ENCODE peak calls at places on chromosomes 2 and 18, in nine cellular contexts. T is gastrocnemius medialis, O is H1, Q is vagina, H is upper lobe of left lung, W is breast epithelium, X is uterus, J is sigmoid colon, I is stomach. B is an unnamed sample. For H3K4me1, the result is how much of the 10 kb centered on the place peaks cover.

GRCh38 chr18:78911751-78912283 is 67.8 kb upstream of the SALL3 start:
- DNase-seq in T (no peak), O (no peak), Q (peak), H (no peak), W (no peak), X (no peak), J (no peak), I (no peak), B (no peak)

GRCh38 chr2:151189125-151189524 is 72.5 kb downstream of the RBM43 start:
- DNase-seq in T (no peak), O (no peak), Q (no peak), H (no peak), W (no peak), X (no peak), J (no peak), I (no peak), B (no peak)

GRCh38 chr18:35861367-35862114 is 110.9 kb upstream of the RMP24 start:
- DNase-seq in T (no peak), O (no peak), Q (peak), H (no peak), W (no peak), X (no peak), J (no peak), I (no peak), B (no peak)

GRCh38 chr2:113822087-113822805 is 65.8 kb upstream of the SLC35F5 start:
- DNase-seq in T (no peak), O (no peak), Q (no peak), H (no peak), W (no peak), X (no peak), J (no peak), I (no peak), B (no peak)

GRCh38 chr2:37820471-37820991 is 104.6 kb upstream of the RMDN2 start:
- DNase-seq in T (no peak), O (no peak), Q (peak), H (no peak), W (no peak), X (no peak), J (no peak), I (no peak), B (no peak)

GRCh38 chr2:26634636-26635230 is 6.4 kb downstream of the CIB4 start:
- DNase-seq in T (no peak), O (no peak), Q (no peak), H (no peak), W (no peak), X (no peak), J (no peak), I (no peak), B (no peak)

GRCh38 chr2:127649100-127649611 is 3.2 kb downstream of the GPR17 start:
- DNase-seq in T (no peak), O (no peak), Q (no peak), H (peak), W (no peak), X (no peak), J (peak), I (no peak), B (no peak)

GRCh38 chr18:48091869-48092497 is 161.5 kb upstream of the SMAD2 start:
- DNase-seq in T (no peak), O (no peak), Q (no peak), H (no peak), W (no peak), X (no peak), J (no peak), I (no peak), B (no peak)

GRCh38 chr2:172083725-172084483 is 1.4 kb upstream of the DLX1 start:
- DNase-seq in T (no peak), O (no peak), Q (peak), H (no peak), W (no peak), X (no peak), J (no peak), I (no peak), B (no peak)

GRCh38 chr2:182522930-182523541 is 96.2 kb upstream of the PDE1A start:
- DNase-seq in T (no peak), O (no peak), Q (no peak), H (no peak), W (no peak), X (no peak), J (no peak), I (no peak), B (no peak)

GRCh38 chr2:133936096-133936495 is 317.8 kb upstream of the MGAT5 start:
- DNase-seq in T (no peak), O (no peak), Q (no peak), H (no peak), W (no peak), X (no peak), J (no peak), I (no peak), B (no peak)

GRCh38 chr2:38509322-38509946 is 93.3 kb downstream of the HNRNPLL start:
- DNase-seq in T (no peak), O (no peak), Q (no peak), H (no peak), W (no peak), X (no peak), J (no peak), I (no peak), B (no peak)

GRCh38 chr2:74728842-74729241 is 74.8 kb downstream of the SEMA4F start:
- DNase-seq in T (no peak), O (no peak), Q (no peak), H (no peak), W (no peak), X (no peak), J (no peak), I (no peak), B (no peak)

GRCh38 chr2:171824086-171824485 is 70.0 kb downstream of the SLC25A12 start:
- DNase-seq in T (no peak), O (no peak), Q (no peak), H (no peak), W (no peak), X (no peak), J (no peak), I (no peak), B (no peak)

GRCh38 chr2:38127277-38127676 is 51.3 kb upstream of the CYP1B1 start:
- DNase-seq in T (no peak), O (no peak), Q (no peak), H (no peak), W (no peak), X (no peak), J (no peak), I (no peak), B (no peak)

GRCh38 chr2:231001921-231002320 is 6.0 kb downstream of the SPATA3 start:
- DNase-seq in T (no peak), O (no peak), Q (no peak), H (no peak), W (no peak), X (no peak), J (peak), I (no peak), B (no peak)

GRCh38 chr2:187966924-187967323 is 324.8 kb upstream of the GULP1 start:
- DNase-seq in T (no peak), O (no peak), Q (no peak), H (no peak), W (no peak), X (no peak), J (no peak), I (no peak), B (no peak)

GRCh38 chr2:203775684-203776083 is 69.2 kb downstream of the CD28 start:
- DNase-seq in T (no peak), O (no peak), Q (no peak), H (no peak), W (no peak), X (no peak), J (no peak), I (no peak), B (no peak)

GRCh38 chr2:135585586-135585985 is 54.3 kb downstream of the R3HDM1 start:
- DNase-seq in T (no peak), O (peak), Q (no peak), H (no peak), W (no peak), X (no peak), J (no peak), I (no peak), B (no peak)

GRCh38 chr18:70500748-70501147 is 211.9 kb downstream of the SOCS6 start:
- DNase-seq in T (no peak), O (no peak), Q (no peak), H (no peak), W (no peak), X (no peak), J (no peak), I (no peak), B (no peak)

GRCh38 chr2:234839285-234839684 is 112.5 kb upstream of the SH3BP4 start:
- DNase-seq in T (no peak), O (no peak), Q (no peak), H (no peak), W (no peak), X (no peak), J (no peak), I (no peak), B (no peak)

GRCh38 chr18:75111673-75112485 is 97.1 kb downstream of the PTGR3 start:
- DNase-seq in T (no peak), O (no peak), Q (peak), H (no peak), W (no peak), X (no peak), J (no peak), I (no peak), B (no peak)

GRCh38 chr2:197997083-197997541 is 192.7 kb downstream of the PLCL1 start:
- DNase-seq in T (no peak), O (no peak), Q (no peak), H (peak), W (no peak), X (no peak), J (no peak), I (no peak), B (no peak)

GRCh38 chr18:55302337-55302833 is 285.6 kb downstream of the TCF4 start:
- DNase-seq in T (no peak), O (no peak), Q (no peak), H (no peak), W (no peak), X (no peak), J (no peak), I (no peak), B (no peak)

GRCh38 chr2:70240599-70240998 is 7.8 kb downstream of the TIA1 start:
- DNase-seq in T (no peak), O (no peak), Q (no peak), H (no peak), W (no peak), X (no peak), J (no peak), I (no peak), B (no peak)

GRCh38 chr2:70241338-70241737 is 7.1 kb downstream of the TIA1 start:
- DNase-seq in T (no peak), O (no peak), Q (no peak), H (no peak), W (no peak), X (no peak), J (no peak), I (no peak), B (no peak)

GRCh38 chr2:70247364-70248144 is 874 bp downstream of the TIA1 start:
- DNase-seq in T (no peak), O (no peak), Q (no peak), H (no peak), W (no peak), X (no peak), J (no peak), I (no peak), B (no peak)

GRCh38 chr2:70242552-70242951 is 5.9 kb downstream of the TIA1 start:
- DNase-seq in T (no peak), O (no peak), Q (no peak), H (no peak), W (no peak), X (no peak), J (no peak), I (no peak), B (no peak)

GRCh38 chr2:70243804-70244584 is 4.4 kb downstream of the TIA1 start:
- DNase-seq in T (no peak), O (no peak), Q (no peak), H (no peak), W (no peak), X (no peak), J (no peak), I (no peak), B (no peak)
- H3K4me1 ChIP-seq in T (half or more), O (under half), Q (half or more), H (under half), W (under half), X (under half), J (half or more), I (under half), B (under half)

DNA sequence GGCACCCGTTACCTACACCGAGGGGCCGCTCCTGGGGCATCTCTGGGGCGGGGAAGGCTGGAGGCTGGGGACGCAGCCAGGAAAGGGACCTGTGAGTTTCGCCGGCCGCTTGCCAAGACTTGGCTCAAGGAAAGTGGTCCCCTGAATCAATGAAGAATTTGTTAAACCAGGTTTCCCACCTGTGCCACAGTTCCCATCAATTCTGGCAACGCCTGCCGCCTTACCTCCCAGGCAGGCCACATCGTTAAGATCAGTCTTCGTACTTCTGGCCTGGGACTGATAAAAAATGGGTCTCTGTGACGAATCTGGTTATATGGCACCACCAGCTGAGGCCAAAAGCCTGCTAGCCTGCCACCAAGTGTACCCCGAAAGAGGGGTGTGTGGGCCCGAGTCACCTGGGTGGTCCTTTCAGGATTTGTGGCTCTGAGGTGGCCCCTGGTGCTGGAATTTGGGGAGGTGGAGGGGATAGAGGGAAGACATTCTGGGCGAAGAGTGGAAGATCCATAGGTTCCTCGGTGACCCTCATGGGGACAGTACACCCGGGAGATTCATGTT is 789 bp upstream of the TGFA start:
- DNase-seq in T (no peak), O (no peak), Q (no peak), H (no peak), W (no peak), X (no peak), J (no peak), I (no peak), B (peak)
- TF ChIP-seq CTCF in T (no peak), O (no peak), Q (peak), H (no peak), W (no peak), X (peak), J (no peak), I (no peak), B (no peak)

DNA sequence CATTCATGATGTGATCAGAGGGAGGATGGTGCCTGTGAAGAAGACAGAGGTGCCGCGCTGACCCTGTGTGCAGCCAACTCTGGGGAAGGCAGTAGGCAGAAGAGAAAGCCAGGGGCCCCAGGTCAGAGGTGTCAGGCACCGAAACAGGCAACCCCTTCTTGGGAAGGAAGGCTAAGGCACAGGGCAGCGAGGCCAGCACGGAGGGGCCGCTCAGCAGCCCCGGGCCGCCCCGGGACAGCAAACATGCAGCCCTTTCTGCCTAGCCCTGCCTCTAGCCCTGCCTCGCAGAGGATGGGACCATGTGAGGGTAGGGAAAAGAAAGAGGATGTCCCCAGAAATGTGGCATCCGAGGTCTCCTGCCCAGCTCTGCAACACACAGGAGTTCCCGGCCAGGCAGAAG is 7.7 kb upstream of the MAL start:
- DNase-seq in T (no peak), O (no peak), Q (no peak), H (no peak), W (no peak), X (no peak), J (no peak), I (no peak), B (no peak)
- TF ChIP-seq POLR2A in T (no peak), O (no peak), Q (no peak), H (no peak), W (no peak), X (no peak), J (no peak), I (no peak), B (no peak)

GRCh38 chr2:8480936-8481335 is 200.9 kb upstream of the ID2 start:
- DNase-seq in T (no peak), O (no peak), Q (no peak), H (peak), W (no peak), X (no peak), J (no peak), I (no peak), B (peak)

GRCh38 chr2:8477511-8478132 is 204.2 kb upstream of the ID2 start:
- DNase-seq in T (no peak), O (no peak), Q (no peak), H (peak), W (no peak), X (no peak), J (peak), I (no peak), B (peak)

GRCh38 chr2:8478133-8478793 is 203.6 kb upstream of the ID2 start:
- DNase-seq in T (no peak), O (no peak), Q (no peak), H (peak), W (no peak), X (no peak), J (peak), I (no peak), B (peak)

GRCh38 chr2:8481463-8482009 is 200.3 kb upstream of the ID2 start:
- DNase-seq in T (no peak), O (no peak), Q (no peak), H (peak), W (no peak), X (no peak), J (no peak), I (no peak), B (no peak)

DNA sequence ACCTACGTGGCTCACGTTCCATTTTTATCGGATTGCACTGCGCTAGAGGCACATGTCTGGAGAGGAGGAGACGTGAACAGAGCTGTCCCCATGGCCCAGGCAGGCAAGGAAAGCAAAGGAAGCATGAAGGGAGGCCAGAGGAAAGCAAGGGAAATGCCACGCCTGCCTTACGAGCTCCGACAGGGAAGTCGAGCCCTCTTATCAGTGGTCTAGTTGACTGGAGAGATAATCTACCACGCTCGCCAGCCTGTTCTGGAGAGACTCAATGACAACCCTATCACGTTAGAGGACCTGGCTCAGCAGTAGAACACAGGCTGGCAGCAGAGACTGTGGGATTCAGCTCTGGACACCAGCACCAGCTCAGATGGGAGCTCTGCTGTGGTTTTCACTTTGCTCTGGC is 202.6 kb upstream of the ID2 start:
- DNase-seq in T (no peak), O (no peak), Q (no peak), H (peak), W (no peak), X (no peak), J (peak), I (peak), B (no peak)
- H3K4me1 ChIP-seq in T (under half), O (under half), Q (under half), H (under half), W (under half), X (under half), J (under half), I (under half), B (under half)

DNA sequence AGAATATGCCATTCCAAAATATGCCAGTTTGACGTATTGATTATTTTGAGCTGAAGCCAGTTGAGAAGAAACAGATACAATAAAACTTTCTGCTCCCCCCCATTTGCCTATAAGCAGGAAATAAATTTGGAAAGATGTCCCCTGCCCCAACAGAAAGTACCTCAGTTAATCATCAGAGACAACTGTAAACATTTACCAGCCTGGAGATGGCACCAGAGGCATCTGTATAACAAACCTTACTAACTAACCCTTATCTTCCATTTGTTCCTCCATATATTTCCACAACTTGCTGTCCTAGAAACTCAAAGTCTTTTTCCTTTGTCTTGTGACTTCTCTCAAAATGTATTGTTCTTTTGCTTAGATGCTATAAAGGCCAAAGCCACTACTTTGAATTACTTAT is 93.8 kb downstream of the AKAIN1 start:
- DNase-seq in T (no peak), O (no peak), Q (no peak), H (no peak), W (no peak), X (no peak), J (no peak), I (no peak), B (no peak)
- TF ChIP-seq CTCF in T (no peak), O (no peak), Q (no peak), H (no peak), W (no peak), X (no peak), J (no peak), I (no peak), B (no peak)

GRCh38 chr2:200528228-200528627 is 2.2 kb downstream of the SGO2 start:
- DNase-seq in T (no peak), O (no peak), Q (no peak), H (no peak), W (no peak), X (no peak), J (no peak), I (no peak), B (no peak)

GRCh38 chr2:200525551-200525881 is 491 bp upstream of the SGO2 start:
- DNase-seq in T (no peak), O (no peak), Q (no peak), H (no peak), W (no peak), X (no peak), J (no peak), I (no peak), B (no peak)

GRCh38 chr2:200523604-200524003 is 2.4 kb upstream of the SGO2 start:
- DNase-seq in T (no peak), O (no peak), Q (no peak), H (no peak), W (no peak), X (no peak), J (no peak), I (no peak), B (no peak)

GRCh38 chr2:200525066-200525465 is 941 bp upstream of the SGO2 start:
- DNase-seq in T (no peak), O (no peak), Q (no peak), H (no peak), W (no peak), X (no peak), J (no peak), I (no peak), B (no peak)

GRCh38 chr2:200525882-200526651 is at the start of gene SGO2:
- DNase-seq in T (peak), O (peak), Q (no peak), H (peak), W (peak), X (peak), J (peak), I (peak), B (peak)
- TF ChIP-seq POLR2A in T (peak), O (no peak), Q (peak), H (no peak), W (peak), X (peak), J (peak), I (no peak), B (peak)

B was measured in suprapubic skin.